ENCODE peak calls at places on chromosomes 2 and 18, in four cellular contexts. One of them, this sample, is unnamed.

GRCh38 chr2:10486601-10487079 is 38.5 kb upstream of the ODC1 start:
- DNase-seq in GM13977: no peak
- DNase-seq in H1: no peak
- DNase-seq in fibroblast of the aortic adventitia: no peak
- DNase-seq in this sample: no peak

GRCh38 chr2:46805401-46805951 is 110.1 kb downstream of the MCFD2 start:
- DNase-seq in GM13977: no peak
- DNase-seq in H1: no peak
- DNase-seq in fibroblast of the aortic adventitia: no peak
- DNase-seq in this sample: no peak

GRCh38 chr2:64797881-64798590 is 144.3 kb upstream of the SERTAD2 start:
- DNase-seq in H1: no peak
- DNase-seq in fibroblast of the aortic adventitia: peak
- DNase-seq in GM13977: no peak
- DNase-seq in this sample: no peak

GRCh38 chr2:60516383-60516811 is 37.1 kb downstream of the BCL11A start:
- DNase-seq in fibroblast of the aortic adventitia: peak
- DNase-seq in H1: no peak
- DNase-seq in GM13977: no peak
- DNase-seq in this sample: peak

GRCh38 chr2:234770081-234770506 is 181.7 kb upstream of the SH3BP4 start:
- DNase-seq in H1: no peak
- DNase-seq in fibroblast of the aortic adventitia: peak
- DNase-seq in GM13977: no peak
- DNase-seq in this sample: no peak

GRCh38 chr2:84459028-84459943 is at the start of gene SUCLG1:
- DNase-seq in H1: peak
- DNase-seq in fibroblast of the aortic adventitia: peak
- DNase-seq in GM13977: peak
- DNase-seq in this sample: peak

GRCh38 chr2:152468832-152469692 is 134.1 kb downstream of the FMNL2 start:
- DNase-seq in GM13977: no peak
- DNase-seq in fibroblast of the aortic adventitia: peak
- DNase-seq in H1: no peak
- DNase-seq in this sample: no peak

GRCh38 chr18:22558945-22559385 is 141.2 kb upstream of the CTAGE1 start:
- DNase-seq in H1: no peak
- DNase-seq in fibroblast of the aortic adventitia: peak
- DNase-seq in GM13977: no peak
- DNase-seq in this sample: no peak

GRCh38 chr2:208595386-208596275 is 189.0 kb downstream of the PTH2R start:
- DNase-seq in fibroblast of the aortic adventitia: no peak
- DNase-seq in H1: no peak
- DNase-seq in GM13977: no peak
- DNase-seq in this sample: no peak

GRCh38 chr2:75146903-75147332 is 52.4 kb downstream of the TACR1 start:
- DNase-seq in GM13977: no peak
- DNase-seq in H1: no peak
- DNase-seq in fibroblast of the aortic adventitia: peak
- DNase-seq in this sample: no peak

GRCh38 chr2:11444737-11445136 is 21.2 kb downstream of the E2F6 start:
- DNase-seq in GM13977: no peak
- DNase-seq in H1: no peak
- DNase-seq in fibroblast of the aortic adventitia: no peak
- DNase-seq in this sample: no peak

GRCh38 chr18:28690836-28691835 is 514.2 kb upstream of the CDH2 start:
- DNase-seq in GM13977: no peak
- DNase-seq in fibroblast of the aortic adventitia: no peak
- DNase-seq in H1: no peak
- DNase-seq in this sample: peak

GRCh38 chr2:36271266-36271665 is 84.3 kb upstream of the CRIM1 start:
- DNase-seq in GM13977: no peak
- DNase-seq in H1: no peak
- DNase-seq in fibroblast of the aortic adventitia: no peak
- DNase-seq in this sample: no peak

GRCh38 chr18:8264861-8265411 is 344.3 kb upstream of the RAB12 start:
- DNase-seq in fibroblast of the aortic adventitia: peak
- DNase-seq in GM13977: no peak
- DNase-seq in H1: no peak
- DNase-seq in this sample: peak

GRCh38 chr18:52694804-52695203 is 354.8 kb downstream of the DCC start:
- DNase-seq in fibroblast of the aortic adventitia: no peak
- DNase-seq in H1: no peak
- DNase-seq in GM13977: peak
- DNase-seq in this sample: no peak

GRCh38 chr18:1906421-1906820 is 664.9 kb downstream of the METTL4 start:
- DNase-seq in H1: no peak
- DNase-seq in GM13977: no peak
- DNase-seq in fibroblast of the aortic adventitia: no peak
- DNase-seq in this sample: no peak

GRCh38 chr18:35118641-35119040 is 77.4 kb downstream of the MAPRE2 start:
- DNase-seq in fibroblast of the aortic adventitia: no peak
- DNase-seq in GM13977: no peak
- DNase-seq in H1: no peak
- DNase-seq in this sample: no peak

GRCh38 chr18:35123811-35124210 is 82.6 kb downstream of the MAPRE2 start:
- DNase-seq in H1: no peak
- DNase-seq in fibroblast of the aortic adventitia: no peak
- DNase-seq in GM13977: no peak
- DNase-seq in this sample: no peak

GRCh38 chr18:35121531-35121930 is 80.3 kb downstream of the MAPRE2 start:
- DNase-seq in H1: no peak
- DNase-seq in GM13977: no peak
- DNase-seq in fibroblast of the aortic adventitia: no peak
- DNase-seq in this sample: no peak

GRCh38 chr18:35121038-35121437 is 79.8 kb downstream of the MAPRE2 start:
- DNase-seq in H1: no peak
- DNase-seq in fibroblast of the aortic adventitia: no peak
- DNase-seq in GM13977: no peak
- DNase-seq in this sample: no peak

DNA sequence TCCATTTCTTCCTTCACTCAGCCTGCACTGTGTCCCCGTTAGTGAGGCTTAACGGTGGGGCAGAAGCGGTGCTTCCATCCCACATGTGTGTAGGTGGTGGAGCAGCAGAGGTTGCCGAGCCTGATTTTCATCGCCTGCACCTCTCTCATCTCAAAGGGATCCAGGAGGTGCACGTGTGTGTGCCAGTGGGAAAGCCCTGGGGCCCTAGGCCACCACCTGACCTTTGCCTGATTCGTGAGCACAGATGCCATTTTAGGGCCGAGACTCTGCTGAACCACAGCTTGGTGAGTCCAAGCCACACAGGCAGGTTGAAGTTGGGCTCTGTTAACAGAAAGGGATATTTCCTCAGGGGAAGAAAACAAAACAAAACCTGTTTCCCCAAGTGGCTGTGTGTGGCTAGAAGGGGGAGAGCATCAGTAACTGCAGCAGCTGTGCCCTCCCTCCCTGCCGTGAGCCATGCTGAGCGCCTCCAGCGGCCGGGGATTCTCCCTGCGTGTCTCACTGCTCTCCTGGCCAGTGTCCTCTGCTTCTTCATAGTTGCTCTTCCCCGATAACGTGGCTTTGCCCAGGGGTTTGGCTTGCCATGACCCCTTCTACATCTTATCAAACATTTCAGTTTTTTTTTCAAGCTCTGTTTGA is 81.5 kb downstream of the MAPRE2 start:
- DNase-seq in H1: no peak
- DNase-seq in GM13977: peak
- DNase-seq in fibroblast of the aortic adventitia: no peak
- DNase-seq in this sample: no peak
- TF ChIP-seq CTCF in H1: peak
- TF ChIP-seq CTCF in GM13977: peak
- TF ChIP-seq CTCF in fibroblast of the aortic adventitia: no peak
- TF ChIP-seq CTCF in this sample: no peak

GRCh38 chr2:217966399-217967068 is 36.3 kb downstream of the TNS1 start:
- DNase-seq in GM13977: no peak
- DNase-seq in fibroblast of the aortic adventitia: peak
- DNase-seq in H1: no peak
- DNase-seq in this sample: no peak

GRCh38 chr2:217969588-217969987 is 33.2 kb downstream of the TNS1 start:
- DNase-seq in GM13977: no peak
- DNase-seq in H1: no peak
- DNase-seq in fibroblast of the aortic adventitia: no peak
- DNase-seq in this sample: no peak

GRCh38 chr2:217964255-217964654 is 38.5 kb downstream of the TNS1 start:
- DNase-seq in GM13977: no peak
- DNase-seq in H1: no peak
- DNase-seq in fibroblast of the aortic adventitia: peak
- DNase-seq in this sample: no peak

GRCh38 chr2:217960351-217960750 is 42.4 kb downstream of the TNS1 start:
- DNase-seq in fibroblast of the aortic adventitia: no peak
- DNase-seq in GM13977: no peak
- DNase-seq in H1: no peak
- DNase-seq in this sample: no peak

GRCh38 chr2:217964658-217965161 is 38.1 kb downstream of the TNS1 start:
- DNase-seq in GM13977: no peak
- DNase-seq in H1: no peak
- DNase-seq in fibroblast of the aortic adventitia: no peak
- DNase-seq in this sample: no peak
- TF ChIP-seq CTCF in GM13977: no peak
- TF ChIP-seq CTCF in H1: no peak
- TF ChIP-seq CTCF in fibroblast of the aortic adventitia: no peak
- TF ChIP-seq CTCF in this sample: no peak

DNA sequence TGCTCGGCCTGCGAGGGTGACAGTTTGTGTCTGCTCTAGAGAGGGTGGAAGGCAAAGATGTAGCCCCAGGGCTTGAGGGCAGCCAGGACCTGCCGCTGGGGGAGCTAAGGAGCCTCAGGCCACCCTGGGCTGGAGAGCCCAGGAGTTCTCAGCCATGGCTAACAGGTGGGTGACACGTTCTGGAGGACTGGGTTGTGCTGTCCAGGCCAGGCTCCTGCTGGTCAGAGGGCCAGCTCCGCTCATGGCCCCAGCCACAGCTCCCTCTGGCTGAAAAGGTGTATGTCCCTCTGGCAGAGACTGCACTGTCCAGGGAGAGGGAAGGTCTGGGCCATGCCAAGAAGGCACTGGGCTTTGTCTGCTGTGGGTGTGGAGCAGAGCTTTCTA is 19.2 kb downstream of the TMEM185B start:
- DNase-seq in GM13977: no peak
- DNase-seq in H1: no peak
- DNase-seq in fibroblast of the aortic adventitia: no peak
- DNase-seq in this sample: no peak
- TF ChIP-seq CTCF in GM13977: no peak
- TF ChIP-seq CTCF in H1: peak
- TF ChIP-seq CTCF in fibroblast of the aortic adventitia: no peak
- TF ChIP-seq CTCF in this sample: peak

GRCh38 chr18:63342206-63342605 is 22.6 kb upstream of the BCL2 start:
- DNase-seq in H1: no peak
- DNase-seq in GM13977: peak
- DNase-seq in fibroblast of the aortic adventitia: peak
- DNase-seq in this sample: no peak

GRCh38 chr18:63346471-63347183 is 20.4 kb downstream of the KDSR start:
- DNase-seq in GM13977: no peak
- DNase-seq in fibroblast of the aortic adventitia: no peak
- DNase-seq in H1: no peak
- DNase-seq in this sample: no peak

GRCh38 chr18:63346031-63346430 is 21.0 kb downstream of the KDSR start:
- DNase-seq in fibroblast of the aortic adventitia: no peak
- DNase-seq in H1: no peak
- DNase-seq in GM13977: no peak
- DNase-seq in this sample: peak

GRCh38 chr18:63344918-63345317 is 22.1 kb downstream of the KDSR start:
- DNase-seq in fibroblast of the aortic adventitia: no peak
- DNase-seq in GM13977: no peak
- DNase-seq in H1: no peak
- DNase-seq in this sample: no peak

DNA sequence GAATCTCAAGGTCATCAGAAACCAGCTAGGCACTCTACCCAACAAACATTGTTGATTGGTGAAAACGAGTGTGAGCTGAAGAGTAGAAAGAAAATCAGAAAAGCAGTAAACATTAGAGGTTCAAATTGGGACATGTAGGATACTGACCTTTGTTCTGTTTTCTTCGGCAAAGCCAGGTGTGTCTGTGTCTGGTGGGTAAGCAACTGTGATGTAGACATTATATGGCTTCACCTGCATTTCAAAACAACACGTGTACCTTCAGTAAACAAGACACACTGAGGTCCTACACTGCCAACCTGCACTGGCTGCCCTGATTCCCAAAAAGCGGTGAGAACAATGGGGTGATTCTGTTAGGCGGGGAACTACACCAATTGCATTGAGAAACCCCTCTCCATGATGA is 22.7 kb downstream of the KDSR start:
- DNase-seq in GM13977: no peak
- DNase-seq in fibroblast of the aortic adventitia: no peak
- DNase-seq in H1: no peak
- DNase-seq in this sample: no peak
- TF ChIP-seq CTCF in GM13977: no peak
- TF ChIP-seq CTCF in fibroblast of the aortic adventitia: no peak
- TF ChIP-seq CTCF in H1: no peak
- TF ChIP-seq CTCF in this sample: no peak

This sample was measured in HFFc6.